ENCODE peak calls at places on chromosomes 11 and 22, in seven cellular contexts. Z is GM12878, M is K562, F is transverse colon, V is HCT116, O is sigmoid colon, T is breast epithelium. X is an unnamed sample.
A peak's percentile ranks its signal among the peaks of the same experiment; 100 is the strongest.

GRCh38 chr11:92296138-92296515 is 71.5 kb downstream of the FAT3 start:
- DNase-seq in Z (no peak), M (no peak), F (no peak), V (no peak), O (no peak), T (no peak), X (no peak)

GRCh38 chr22:44755956-44756361 is 3.6 kb downstream of the ARHGAP8 start:
- DNase-seq in Z (no peak), M (no peak), F (peak; percentile 71), V (peak; percentile 40), O (no peak), T (peak; percentile 75), X (no peak)

GRCh38 chr11:34379081-34379480 is 21.3 kb upstream of the ABTB2 start:
- DNase-seq in Z (no peak), M (no peak), F (no peak), V (no peak), O (no peak), T (no peak), X (no peak)

GRCh38 chr11:71372693-71373657 is 75.2 kb downstream of the DHCR7 start:
- DNase-seq in Z (peak; percentile 53), M (no peak), F (no peak), V (peak; percentile 2), O (no peak), T (no peak), X (no peak)

GRCh38 chr11:63667993-63668392 is 3.2 kb downstream of the ATL3 start:
- DNase-seq in Z (no peak), M (no peak), F (no peak), V (peak; percentile 68), O (no peak), T (no peak), X (no peak)

GRCh38 chr11:110527146-110527545 is 97.4 kb downstream of the FDX1 start:
- DNase-seq in Z (no peak), M (no peak), F (no peak), V (no peak), O (no peak), T (no peak), X (no peak)

GRCh38 chr22:43910178-43910695 is 13.4 kb upstream of the PNPLA3 start:
- DNase-seq in Z (no peak), M (no peak), F (no peak), V (no peak), O (no peak), T (no peak), X (no peak)

GRCh38 chr11:67289651-67290479 is 762 bp downstream of the ANKRD13D start:
- DNase-seq in Z (no peak), M (no peak), F (no peak), V (no peak), O (peak; percentile 74), T (no peak), X (no peak)

GRCh38 chr22:27686534-27686933 is 115.0 kb downstream of the MN1 start:
- DNase-seq in Z (no peak), M (peak; percentile 27), F (peak; percentile 34), V (peak; percentile 68), O (peak; percentile 84), T (peak; percentile 58), X (no peak)

GRCh38 chr11:38990139-38990538 is 2392.1 kb upstream of the RAG2 start:
- DNase-seq in Z (no peak), M (no peak), F (peak; percentile 14), V (no peak), O (no peak), T (no peak), X (no peak)

GRCh38 chr11:132373405-132374141 is 1003.2 kb downstream of the NTM start:
- DNase-seq in Z (no peak), M (no peak), F (no peak), V (no peak), O (no peak), T (no peak), X (no peak)

GRCh38 chr22:48595511-48595905 is 1232.2 kb downstream of the BRD1 start:
- DNase-seq in Z (no peak), M (no peak), F (no peak), V (no peak), O (no peak), T (no peak), X (no peak)

GRCh38 chr11:27216268-27217149 is 146.5 kb downstream of the CCDC34 start:
- DNase-seq in Z (no peak), M (no peak), F (peak; percentile 33), V (no peak), O (peak; percentile 86), T (no peak), X (no peak)

GRCh38 chr11:80157447-80157846 is 716.6 kb upstream of the TENM4 start:
- DNase-seq in Z (no peak), M (no peak), F (no peak), V (no peak), O (no peak), T (no peak), X (no peak)

GRCh38 chr11:23554002-23554401 is 693.7 kb upstream of the CCDC179 start:
- DNase-seq in Z (no peak), M (no peak), F (no peak), V (no peak), O (no peak), T (no peak), X (no peak)

GRCh38 chr22:49787861-49788260 is 39.8 kb downstream of the BRD1 start:
- DNase-seq in Z (no peak), M (no peak), F (no peak), V (no peak), O (no peak), T (no peak), X (no peak)
- H3K27ac ChIP-seq in Z (no peak overlapping the region), M (no peak overlapping the region), F (no peak overlapping the region), V (no peak overlapping the region), O (no peak overlapping the region), T (no peak overlapping the region), X (peak overlapping the region; percentile 67)

GRCh38 chr11:129846508-129847335 is 31.1 kb downstream of the TMEM45B start:
- DNase-seq in Z (peak; percentile 17), M (no peak), F (peak; percentile 24), V (no peak), O (no peak), T (no peak), X (no peak)
- TF ChIP-seq POLR2AphosphoS5 in Z (no peak), M (no peak), F (no peak), V (no peak), O (no peak), T (no peak), X (peak; percentile 55)

DNA sequence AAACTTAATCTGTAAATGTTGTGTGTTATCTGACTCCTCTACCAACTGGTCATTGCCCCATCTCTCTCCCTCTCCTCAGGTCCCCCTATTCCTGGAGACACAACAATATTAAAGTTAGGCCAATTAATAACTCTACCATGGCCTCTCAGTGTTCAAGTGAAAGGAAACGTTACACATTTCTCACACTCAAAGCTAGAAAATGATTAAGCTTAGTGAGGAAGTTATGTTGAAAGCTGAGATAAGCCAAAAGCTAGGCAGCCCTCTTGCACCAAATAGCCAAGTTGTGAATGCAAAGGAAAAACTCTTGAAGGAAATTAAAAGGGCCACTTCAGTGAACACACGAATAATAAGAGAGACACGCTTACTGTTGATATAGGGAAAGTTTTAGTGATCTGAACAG is 6.9 kb downstream of the DLG2 start:
- DNase-seq in Z (no peak), M (no peak), F (no peak), V (no peak), O (no peak), T (no peak), X (no peak)
- TF ChIP-seq POLR2A in Z (no peak), M (no peak), F (no peak), V (no peak), O (no peak), T (no peak), X (no peak)

DNA sequence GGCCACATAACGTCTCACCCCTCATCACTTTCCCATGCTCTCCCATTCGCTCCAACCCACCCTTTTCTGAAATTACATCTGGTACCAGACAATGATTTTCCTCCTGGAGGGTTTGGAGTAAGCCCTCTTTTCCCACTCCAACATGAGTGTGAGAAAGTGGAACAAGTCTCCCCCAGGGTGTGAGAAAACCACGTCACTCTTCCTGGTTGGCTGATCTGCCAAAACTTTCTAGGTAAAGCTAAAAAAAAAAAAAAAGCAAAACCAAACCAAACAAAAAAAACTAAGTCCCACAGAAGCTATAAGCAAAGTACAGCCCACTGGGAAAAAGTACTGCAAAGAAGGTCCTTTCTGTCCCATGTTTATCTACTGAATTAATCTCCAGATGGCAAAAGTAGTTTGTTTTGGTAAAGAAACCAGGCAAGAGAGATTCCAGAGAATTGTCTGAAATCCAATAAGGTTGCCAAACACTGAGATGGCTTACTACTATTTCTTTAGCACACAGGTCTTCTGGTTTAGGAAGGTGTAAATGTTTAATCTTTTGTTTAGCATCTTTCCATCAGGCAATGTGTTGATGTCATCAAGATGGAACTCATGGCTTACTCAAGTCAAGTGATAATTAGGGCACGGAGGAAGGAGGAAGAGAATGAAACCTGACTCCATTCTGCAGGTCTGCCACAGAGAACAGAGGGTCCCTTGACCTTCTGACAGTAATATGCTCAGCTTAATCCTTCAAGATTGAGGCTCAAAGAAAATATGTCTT is 395.6 kb downstream of the LARGE1 start:
- DNase-seq in Z (no peak), M (no peak), F (no peak), V (no peak), O (no peak), T (no peak), X (no peak)
- H3K27ac ChIP-seq in Z (no peak overlapping the region), M (no peak overlapping the region), F (no peak overlapping the region), V (no peak overlapping the region), O (no peak overlapping the region), T (no peak overlapping the region), X (no peak overlapping the region)

DNA sequence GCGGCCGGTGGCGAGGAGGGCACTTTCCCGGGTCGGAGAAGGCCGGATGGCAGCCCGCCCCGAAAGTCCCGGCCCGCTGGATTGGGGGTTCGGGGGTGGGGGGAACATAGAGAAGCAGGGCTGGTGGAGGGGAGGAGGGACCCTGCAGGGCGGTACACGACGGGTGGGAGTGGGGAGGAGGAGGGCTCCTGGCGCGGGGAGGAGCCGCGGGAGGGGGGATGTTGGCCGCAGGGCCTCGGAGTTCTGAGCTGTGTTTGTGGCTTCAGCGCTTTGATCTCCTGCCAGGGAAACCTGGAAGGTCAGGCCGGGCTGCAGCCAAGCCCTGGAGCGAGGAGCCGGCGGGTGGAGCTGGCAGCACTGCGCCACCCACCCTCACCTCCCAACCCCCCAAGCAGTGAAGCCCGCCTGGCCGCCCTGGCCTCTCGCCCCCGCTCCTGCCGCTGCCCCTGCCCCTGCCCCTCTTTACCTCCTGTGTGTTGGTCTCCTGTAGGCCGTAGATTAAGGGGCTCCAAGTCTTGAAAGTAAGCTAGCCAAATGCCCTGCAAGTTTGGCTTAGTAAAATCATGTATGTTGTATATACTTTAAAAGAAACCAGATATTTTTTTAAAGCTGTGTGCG is 30.9 kb downstream of the C22orf31 start:
- DNase-seq in Z (no peak), M (peak; percentile 67), F (peak; percentile 84), V (peak; percentile 89), O (peak; percentile 89), T (peak; percentile 74), X (no peak)
- TF ChIP-seq POLR2AphosphoS5 in Z (no peak), M (no peak), F (no peak), V (peak; percentile 43), O (peak; percentile 66), T (no peak), X (peak; percentile 64)

DNA sequence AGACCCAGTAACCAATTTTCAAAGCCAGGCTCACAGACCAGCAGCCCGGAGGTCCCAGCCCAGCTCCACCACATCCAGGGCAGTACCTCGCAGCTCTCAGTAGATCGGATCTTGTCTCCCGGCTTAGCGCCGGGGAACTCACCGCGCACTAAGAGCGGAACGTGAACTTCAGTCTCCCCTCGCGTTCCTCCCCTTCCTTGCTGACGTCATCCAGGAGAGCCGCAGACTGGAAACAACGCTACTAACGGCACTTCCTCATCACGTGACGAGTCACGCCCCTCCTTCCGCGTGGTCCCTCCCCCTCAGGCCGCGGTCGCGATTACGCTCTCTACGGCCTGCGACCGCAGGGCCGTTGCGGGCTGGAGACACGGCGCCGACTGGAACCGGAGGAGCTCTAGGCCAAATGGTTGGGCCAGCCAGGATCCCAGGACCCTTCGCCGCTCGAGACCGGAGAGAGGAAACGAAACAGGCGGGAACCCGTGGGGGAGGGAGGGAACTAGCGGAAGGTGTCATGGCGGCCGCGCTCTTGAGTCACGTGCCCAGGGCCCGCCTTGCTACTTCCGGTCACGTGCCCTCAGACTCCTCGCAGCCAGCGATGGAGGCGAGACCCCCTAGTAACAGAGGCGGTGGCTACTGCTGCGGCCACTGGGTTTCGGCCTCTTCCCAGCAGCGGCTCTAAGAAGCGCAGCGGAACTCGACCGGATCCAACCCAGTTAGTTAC is at the start of the genes GTF2H1 and HPS5:
- DNase-seq in Z (peak; percentile 96), M (peak; percentile 97), F (peak; percentile 98), V (peak; percentile 98), O (peak; percentile 99), T (peak; percentile 94), X (peak; percentile 99)
- TF ChIP-seq POLR2A in Z (peak; percentile 90), M (peak; percentile 97), F (peak; percentile 97), V (peak; percentile 90), O (peak; percentile 90), T (peak; percentile 85), X (peak; percentile 69)